ENCODE peak calls at places on chromosome 18, in seven cellular contexts. One of them, this sample, is unnamed.

GRCh38 chr18:59570101-59570875 is 126.9 kb downstream of the CCBE1 start:
- DNase-seq in AG04450: no peak
- DNase-seq in HFF-Myc: no peak
- DNase-seq in PC-9: no peak
- DNase-seq in cardiac fibroblast: peak
- DNase-seq in uterus: no peak
- DNase-seq in osteoblast: no peak
- DNase-seq in this sample: no peak

GRCh38 chr18:2114289-2114688 is 457.0 kb downstream of the METTL4 start:
- DNase-seq in PC-9: no peak
- DNase-seq in osteoblast: no peak
- DNase-seq in AG04450: no peak
- DNase-seq in HFF-Myc: no peak
- DNase-seq in uterus: no peak
- DNase-seq in cardiac fibroblast: no peak
- DNase-seq in this sample: no peak

GRCh38 chr18:78586596-78586995 is 393.0 kb upstream of the SALL3 start:
- DNase-seq in cardiac fibroblast: no peak
- DNase-seq in AG04450: no peak
- DNase-seq in PC-9: no peak
- DNase-seq in uterus: no peak
- DNase-seq in HFF-Myc: no peak
- DNase-seq in osteoblast: no peak
- DNase-seq in this sample: no peak

GRCh38 chr18:70256994-70257393 is 31.9 kb upstream of the SOCS6 start:
- DNase-seq in osteoblast: no peak
- DNase-seq in uterus: no peak
- DNase-seq in cardiac fibroblast: no peak
- DNase-seq in HFF-Myc: no peak
- DNase-seq in PC-9: no peak
- DNase-seq in AG04450: no peak
- DNase-seq in this sample: no peak

GRCh38 chr18:21270453-21270852 is 28.4 kb downstream of the GREB1L start:
- DNase-seq in HFF-Myc: no peak
- DNase-seq in AG04450: no peak
- DNase-seq in PC-9: no peak
- DNase-seq in uterus: no peak
- DNase-seq in osteoblast: no peak
- DNase-seq in cardiac fibroblast: peak
- DNase-seq in this sample: no peak

GRCh38 chr18:71919211-71919610 is 624.9 kb downstream of the CBLN2 start:
- DNase-seq in cardiac fibroblast: no peak
- DNase-seq in osteoblast: no peak
- DNase-seq in PC-9: no peak
- DNase-seq in uterus: no peak
- DNase-seq in HFF-Myc: no peak
- DNase-seq in AG04450: no peak
- DNase-seq in this sample: no peak

GRCh38 chr18:22447770-22448169 is 30.1 kb upstream of the CTAGE1 start:
- DNase-seq in AG04450: no peak
- DNase-seq in osteoblast: no peak
- DNase-seq in HFF-Myc: no peak
- DNase-seq in cardiac fibroblast: no peak
- DNase-seq in PC-9: no peak
- DNase-seq in uterus: no peak
- DNase-seq in this sample: no peak

GRCh38 chr18:49994410-49994809 is 181.1 kb upstream of the ACAA2 start:
- DNase-seq in AG04450: no peak
- DNase-seq in cardiac fibroblast: no peak
- DNase-seq in uterus: no peak
- DNase-seq in PC-9: no peak
- DNase-seq in osteoblast: no peak
- DNase-seq in HFF-Myc: no peak
- DNase-seq in this sample: no peak

GRCh38 chr18:4232656-4233055 is 222.5 kb downstream of the DLGAP1 start:
- DNase-seq in AG04450: no peak
- DNase-seq in osteoblast: no peak
- DNase-seq in uterus: no peak
- DNase-seq in HFF-Myc: no peak
- DNase-seq in cardiac fibroblast: no peak
- DNase-seq in PC-9: no peak
- DNase-seq in this sample: no peak

GRCh38 chr18:37544713-37545112 is 20.9 kb downstream of the CELF4 start:
- DNase-seq in AG04450: no peak
- DNase-seq in HFF-Myc: no peak
- DNase-seq in uterus: no peak
- DNase-seq in PC-9: no peak
- DNase-seq in cardiac fibroblast: no peak
- DNase-seq in osteoblast: no peak
- DNase-seq in this sample: no peak

GRCh38 chr18:50429207-50429948 is 54.5 kb downstream of the SKA1 start:
- DNase-seq in AG04450: no peak
- DNase-seq in uterus: no peak
- DNase-seq in PC-9: no peak
- DNase-seq in HFF-Myc: no peak
- DNase-seq in osteoblast: no peak
- DNase-seq in cardiac fibroblast: peak
- DNase-seq in this sample: peak

GRCh38 chr18:3852321-3852720 is 402.3 kb downstream of the TGIF1 start:
- DNase-seq in cardiac fibroblast: no peak
- DNase-seq in osteoblast: no peak
- DNase-seq in uterus: no peak
- DNase-seq in HFF-Myc: peak
- DNase-seq in AG04450: no peak
- DNase-seq in PC-9: no peak
- DNase-seq in this sample: no peak

GRCh38 chr18:9539938-9540337 is 64.6 kb downstream of the RALBP1 start:
- DNase-seq in AG04450: no peak
- DNase-seq in PC-9: no peak
- DNase-seq in osteoblast: peak
- DNase-seq in uterus: no peak
- DNase-seq in cardiac fibroblast: no peak
- DNase-seq in HFF-Myc: no peak
- DNase-seq in this sample: no peak

GRCh38 chr18:54964741-54965140 is 5.5 kb upstream of the CCDC68 start:
- DNase-seq in AG04450: no peak
- DNase-seq in cardiac fibroblast: peak
- DNase-seq in osteoblast: peak
- DNase-seq in HFF-Myc: no peak
- DNase-seq in PC-9: no peak
- DNase-seq in uterus: no peak
- DNase-seq in this sample: no peak

GRCh38 chr18:2905802-2906521 is 59.2 kb downstream of the EMILIN2 start:
- DNase-seq in osteoblast: peak
- DNase-seq in PC-9: no peak
- DNase-seq in AG04450: no peak
- DNase-seq in uterus: peak
- DNase-seq in cardiac fibroblast: peak
- DNase-seq in HFF-Myc: no peak
- DNase-seq in this sample: no peak

GRCh38 chr18:10055125-10055750 is 141.4 kb downstream of the VAPA start:
- DNase-seq in AG04450: no peak
- DNase-seq in cardiac fibroblast: no peak
- DNase-seq in osteoblast: no peak
- DNase-seq in uterus: peak
- DNase-seq in PC-9: no peak
- DNase-seq in HFF-Myc: no peak
- DNase-seq in this sample: no peak

GRCh38 chr18:42001801-42002200 is 46.8 kb downstream of the PIK3C3 start:
- DNase-seq in osteoblast: no peak
- DNase-seq in uterus: no peak
- DNase-seq in cardiac fibroblast: peak
- DNase-seq in HFF-Myc: no peak
- DNase-seq in PC-9: no peak
- DNase-seq in AG04450: no peak
- DNase-seq in this sample: no peak

GRCh38 chr18:14976736-14977430 is 228.9 kb downstream of the ANKRD30B start:
- DNase-seq in osteoblast: peak
- DNase-seq in PC-9: peak
- DNase-seq in AG04450: no peak
- DNase-seq in cardiac fibroblast: no peak
- DNase-seq in HFF-Myc: no peak
- DNase-seq in uterus: no peak
- DNase-seq in this sample: peak

GRCh38 chr18:68769423-68769822 is 28.5 kb upstream of the CCDC102B start:
- DNase-seq in PC-9: no peak
- DNase-seq in HFF-Myc: no peak
- DNase-seq in uterus: peak
- DNase-seq in cardiac fibroblast: peak
- DNase-seq in osteoblast: peak
- DNase-seq in AG04450: no peak
- DNase-seq in this sample: no peak

DNA sequence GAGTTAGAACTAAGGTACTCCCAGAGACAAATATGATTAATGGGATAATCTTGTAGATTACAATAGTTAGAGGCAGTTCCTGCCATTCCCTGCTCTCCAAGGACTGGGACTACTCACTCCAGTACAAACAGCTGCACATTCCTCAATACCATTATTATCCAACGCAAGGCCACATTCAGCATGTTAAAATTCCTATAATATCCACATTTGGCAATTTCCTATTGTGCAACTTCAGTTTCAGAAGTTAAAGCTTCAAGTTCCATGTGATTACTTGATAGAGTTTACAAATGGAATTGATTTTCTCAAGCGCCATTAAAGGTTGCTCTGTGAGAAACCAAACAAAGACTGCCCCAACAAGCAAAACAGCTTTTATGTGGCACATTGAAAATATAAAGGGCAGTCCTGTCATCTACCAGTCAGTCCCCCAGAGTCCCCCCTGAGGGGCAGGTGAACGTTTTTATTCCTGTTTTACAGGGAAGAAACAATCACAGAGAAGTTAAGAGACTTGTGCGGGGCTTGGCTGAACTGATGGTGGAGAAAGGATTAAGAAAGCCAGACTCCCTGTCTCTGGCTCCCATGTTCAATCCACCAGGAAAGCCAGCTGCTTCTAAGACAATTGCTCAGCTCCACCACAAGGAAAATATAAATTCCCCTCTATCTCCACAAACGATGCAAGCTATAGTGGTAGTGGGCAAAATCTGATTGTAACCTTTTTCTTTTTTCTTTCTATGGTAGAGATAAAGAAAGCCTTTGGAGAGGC is 72.6 kb downstream of the TXNL1 start:
- DNase-seq in osteoblast: peak
- DNase-seq in HFF-Myc: peak
- DNase-seq in uterus: no peak
- DNase-seq in PC-9: no peak
- DNase-seq in AG04450: peak
- DNase-seq in cardiac fibroblast: peak
- DNase-seq in this sample: peak
- TF ChIP-seq CTCF in osteoblast: no peak
- TF ChIP-seq CTCF in HFF-Myc: no peak
- TF ChIP-seq CTCF in uterus: no peak
- TF ChIP-seq CTCF in PC-9: no peak
- TF ChIP-seq CTCF in AG04450: no peak
- TF ChIP-seq CTCF in cardiac fibroblast: no peak
- TF ChIP-seq CTCF in this sample: no peak

GRCh38 chr18:8396244-8396643 is 213.0 kb upstream of the RAB12 start:
- DNase-seq in HFF-Myc: no peak
- DNase-seq in osteoblast: no peak
- DNase-seq in cardiac fibroblast: no peak
- DNase-seq in AG04450: no peak
- DNase-seq in PC-9: no peak
- DNase-seq in uterus: no peak
- DNase-seq in this sample: no peak
- H3K4me3 ChIP-seq in HFF-Myc: no peak
- H3K4me3 ChIP-seq in osteoblast: no peak
- H3K4me3 ChIP-seq in cardiac fibroblast: no peak
- H3K4me3 ChIP-seq in AG04450: no peak
- H3K4me3 ChIP-seq in PC-9: no peak
- H3K4me3 ChIP-seq in uterus: no peak
- H3K4me3 ChIP-seq in this sample: no peak

GRCh38 chr18:7196421-7196820 is 34.5 kb upstream of the LRRC30 start:
- DNase-seq in AG04450: no peak
- DNase-seq in osteoblast: no peak
- DNase-seq in PC-9: no peak
- DNase-seq in uterus: no peak
- DNase-seq in cardiac fibroblast: no peak
- DNase-seq in HFF-Myc: no peak
- DNase-seq in this sample: no peak
- TF ChIP-seq CTCF in AG04450: no peak
- TF ChIP-seq CTCF in osteoblast: no peak
- TF ChIP-seq CTCF in PC-9: no peak
- TF ChIP-seq CTCF in uterus: no peak
- TF ChIP-seq CTCF in cardiac fibroblast: no peak
- TF ChIP-seq CTCF in HFF-Myc: no peak
- TF ChIP-seq CTCF in this sample: no peak

GRCh38 chr18:27778441-27778840 is 398.5 kb downstream of the CDH2 start:
- DNase-seq in PC-9: no peak
- DNase-seq in osteoblast: no peak
- DNase-seq in cardiac fibroblast: peak
- DNase-seq in AG04450: no peak
- DNase-seq in uterus: no peak
- DNase-seq in HFF-Myc: no peak
- DNase-seq in this sample: peak

GRCh38 chr18:27780061-27780740 is 396.7 kb downstream of the CDH2 start:
- DNase-seq in AG04450: no peak
- DNase-seq in uterus: no peak
- DNase-seq in HFF-Myc: no peak
- DNase-seq in osteoblast: peak
- DNase-seq in PC-9: no peak
- DNase-seq in cardiac fibroblast: no peak
- DNase-seq in this sample: no peak

GRCh38 chr18:27778925-27779324 is 398.0 kb downstream of the CDH2 start:
- DNase-seq in AG04450: no peak
- DNase-seq in HFF-Myc: no peak
- DNase-seq in PC-9: no peak
- DNase-seq in uterus: no peak
- DNase-seq in osteoblast: no peak
- DNase-seq in cardiac fibroblast: no peak
- DNase-seq in this sample: no peak
- H3K4me3 ChIP-seq in AG04450: no peak
- H3K4me3 ChIP-seq in HFF-Myc: no peak
- H3K4me3 ChIP-seq in PC-9: no peak
- H3K4me3 ChIP-seq in uterus: no peak
- H3K4me3 ChIP-seq in osteoblast: no peak
- H3K4me3 ChIP-seq in cardiac fibroblast: no peak
- H3K4me3 ChIP-seq in this sample: no peak

DNA sequence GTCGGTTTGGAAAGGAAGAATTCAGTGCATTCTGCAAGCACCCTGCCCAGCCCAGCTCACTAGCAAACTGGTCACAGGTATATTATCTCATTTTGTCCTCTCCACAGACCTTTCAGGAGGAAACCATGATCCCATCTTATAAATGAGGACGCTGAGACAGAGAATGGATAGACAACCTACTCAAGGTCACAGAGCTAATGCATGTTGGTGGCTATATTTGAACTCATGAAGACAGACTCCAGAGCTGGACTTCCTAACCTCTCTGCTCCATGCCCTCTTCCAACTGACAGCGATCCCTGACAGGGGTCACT is 29.5 kb downstream of the SERPINB5 start:
- DNase-seq in HFF-Myc: no peak
- DNase-seq in AG04450: no peak
- DNase-seq in PC-9: no peak
- DNase-seq in cardiac fibroblast: no peak
- DNase-seq in osteoblast: no peak
- DNase-seq in uterus: no peak
- DNase-seq in this sample: no peak
- TF ChIP-seq CTCF in HFF-Myc: no peak
- TF ChIP-seq CTCF in AG04450: no peak
- TF ChIP-seq CTCF in PC-9: peak
- TF ChIP-seq CTCF in cardiac fibroblast: no peak
- TF ChIP-seq CTCF in osteoblast: no peak
- TF ChIP-seq CTCF in uterus: no peak
- TF ChIP-seq CTCF in this sample: no peak

GRCh38 chr18:56307771-56308170 is 330.6 kb downstream of the TXNL1 start:
- DNase-seq in cardiac fibroblast: no peak
- DNase-seq in PC-9: no peak
- DNase-seq in HFF-Myc: no peak
- DNase-seq in AG04450: no peak
- DNase-seq in osteoblast: no peak
- DNase-seq in uterus: no peak
- DNase-seq in this sample: no peak
- H3K4me3 ChIP-seq in cardiac fibroblast: no peak
- H3K4me3 ChIP-seq in PC-9: no peak
- H3K4me3 ChIP-seq in HFF-Myc: no peak
- H3K4me3 ChIP-seq in AG04450: no peak
- H3K4me3 ChIP-seq in osteoblast: no peak
- H3K4me3 ChIP-seq in uterus: no peak
- H3K4me3 ChIP-seq in this sample: no peak

This sample was measured in astrocyte of the cerebellum.